ENCODE peak calls at places on chromosomes 13 and 19, in six cellular contexts. D is ovary; C is CD4-positive, alpha-beta memory T cell; A is CD8-positive, alpha-beta T cell; N is Peyer's patch; T is GM23248. H is an unnamed sample.

GRCh38 chr13:75508002-75508548 is 26.1 kb upstream of the TBC1D4 start:
- DNase-seq in N (no peak), D (no peak), T (no peak), A (no peak), C (no peak), H (no peak)

GRCh38 chr13:106752584-106753202 is 184.8 kb upstream of the ARGLU1 start:
- DNase-seq in A (no peak), N (no peak), C (no peak), T (no peak), D (no peak), H (no peak)

GRCh38 chr13:27775943-27776342 is 16.3 kb upstream of the GSX1 start:
- DNase-seq in N (no peak), A (no peak), T (no peak), C (no peak), D (no peak), H (no peak)

GRCh38 chr19:50949792-50950320 is 3.0 kb downstream of the KLK5 start:
- DNase-seq in A (no peak), C (no peak), N (no peak), T (no peak), D (no peak), H (no peak)

GRCh38 chr13:112781287-112781686 is 91.4 kb downstream of the ATP11A start:
- DNase-seq in A (no peak), N (no peak), T (no peak), C (no peak), D (no peak), H (no peak)

GRCh38 chr19:44109458-44109857 is 3.7 kb upstream of the ZNF225 start:
- DNase-seq in A (no peak), N (no peak), C (no peak), D (no peak), T (no peak), H (no peak)

GRCh38 chr19:6275170-6275744 is 4.5 kb downstream of the MLLT1 start:
- DNase-seq in A (no peak), T (no peak), D (no peak), C (no peak), N (no peak), H (no peak)

GRCh38 chr13:53007872-53008271 is 20.7 kb upstream of the OLFM4 start:
- DNase-seq in C (no peak), T (no peak), A (no peak), D (no peak), N (no peak), H (no peak)

GRCh38 chr13:108220042-108220441 is 1.9 kb downstream of the ABHD13 start:
- DNase-seq in D (no peak), A (no peak), C (no peak), T (no peak), N (no peak), H (no peak)

GRCh38 chr13:67258482-67258881 is 28.3 kb upstream of the PCDH9 start:
- DNase-seq in T (no peak), C (no peak), N (no peak), D (no peak), A (no peak), H (no peak)

GRCh38 chr13:106260352-106260751 is 275.1 kb downstream of the EFNB2 start:
- DNase-seq in N (no peak), A (no peak), T (no peak), D (no peak), C (no peak), H (no peak)

GRCh38 chr19:54100560-54100959 is at the start of gene OSCAR:
- DNase-seq in C (no peak), D (no peak), A (no peak), T (no peak), N (no peak), H (no peak)

GRCh38 chr13:99431927-99432636 is 69.2 kb upstream of the TM9SF2 start:
- DNase-seq in T (no peak), A (peak; percentile 41), D (no peak), C (no peak), N (peak; percentile 49), H (no peak)

GRCh38 chr19:54014920-54015560 is 23.6 kb downstream of the CACNG6 start:
- DNase-seq in D (no peak), N (no peak), T (no peak), A (no peak), C (no peak), H (no peak)

GRCh38 chr19:20431826-20432225 is 133.8 kb downstream of the ZNF737 start:
- DNase-seq in T (no peak), D (no peak), A (no peak), N (no peak), C (no peak), H (no peak)

GRCh38 chr19:50492303-50493052 is 15.8 kb upstream of the GARIN5A start:
- DNase-seq in T (peak; percentile 30), C (no peak), N (no peak), D (no peak), A (peak; percentile 46), H (no peak)

GRCh38 chr19:11685676-11686650 is 52.8 kb downstream of the ZNF823 start:
- DNase-seq in N (no peak), A (no peak), C (no peak), D (no peak), T (no peak), H (no peak)
- H3K9me3 ChIP-seq in N (peaks cover 22% of the 10 kb centered on the region), A (peaks cover 6% of the 10 kb centered on the region), C (peaks cover 3% of the 10 kb centered on the region), D (no peaks in the 10 kb centered on the region), T (no peaks in the 10 kb centered on the region), H (peaks cover 72% of the 10 kb centered on the region)

GRCh38 chr19:8835877-8836276 is 3.7 kb downstream of the MBD3L1 start:
- DNase-seq in D (no peak), A (no peak), C (no peak), T (no peak), N (no peak), H (no peak)
- H3K4me3 ChIP-seq in D (no peak overlapping the region), A (no peak overlapping the region), C (no peak overlapping the region), T (no peak overlapping the region), N (no peak overlapping the region), H (no peak overlapping the region)

GRCh38 chr19:9146882-9147281 is 6.7 kb downstream of the ZNF317 start:
- DNase-seq in N (no peak), D (no peak), T (no peak), A (no peak), C (no peak), H (no peak)

GRCh38 chr19:9150650-9151049 is 10.5 kb downstream of the ZNF317 start:
- DNase-seq in A (no peak), T (no peak), D (no peak), N (no peak), C (no peak), H (no peak)

GRCh38 chr19:9151367-9151766 is 11.2 kb downstream of the ZNF317 start:
- DNase-seq in A (no peak), N (no peak), C (no peak), T (no peak), D (no peak), H (no peak)

GRCh38 chr19:9149976-9150375 is 9.8 kb downstream of the ZNF317 start:
- DNase-seq in T (no peak), A (no peak), N (no peak), D (no peak), C (no peak), H (peak; percentile 30)

GRCh38 chr19:9148687-9149086 is 8.5 kb downstream of the ZNF317 start:
- DNase-seq in D (no peak), A (no peak), N (no peak), C (no peak), T (no peak), H (no peak)
- H3K9me3 ChIP-seq in D (no peaks in the 10 kb centered on the region), A (peaks cover 9% of the 10 kb centered on the region), N (peaks cover 26% of the 10 kb centered on the region), C (no peaks in the 10 kb centered on the region), T (no peaks in the 10 kb centered on the region), H (peaks cover 93% of the 10 kb centered on the region)

GRCh38 chr13:44573071-44573470 is 3.1 kb downstream of the TSC22D1 start:
- DNase-seq in T (peak; percentile 5), A (no peak), C (no peak), D (no peak), N (no peak), H (no peak)

GRCh38 chr13:44575741-44576395 is at the start of gene TSC22D1:
- DNase-seq in T (peak; percentile 74), D (peak; percentile 63), C (peak; percentile 70), A (peak; percentile 77), N (peak; percentile 56), H (peak; percentile 41)

GRCh38 chr13:44575035-44575434 is 1.1 kb downstream of the TSC22D1 start:
- DNase-seq in T (no peak), C (no peak), D (no peak), N (no peak), A (no peak), H (no peak)

GRCh38 chr13:44574466-44574855 is 1.7 kb downstream of the TSC22D1 start:
- DNase-seq in A (no peak), N (no peak), T (peak; percentile 51), D (no peak), C (no peak), H (no peak)

DNA sequence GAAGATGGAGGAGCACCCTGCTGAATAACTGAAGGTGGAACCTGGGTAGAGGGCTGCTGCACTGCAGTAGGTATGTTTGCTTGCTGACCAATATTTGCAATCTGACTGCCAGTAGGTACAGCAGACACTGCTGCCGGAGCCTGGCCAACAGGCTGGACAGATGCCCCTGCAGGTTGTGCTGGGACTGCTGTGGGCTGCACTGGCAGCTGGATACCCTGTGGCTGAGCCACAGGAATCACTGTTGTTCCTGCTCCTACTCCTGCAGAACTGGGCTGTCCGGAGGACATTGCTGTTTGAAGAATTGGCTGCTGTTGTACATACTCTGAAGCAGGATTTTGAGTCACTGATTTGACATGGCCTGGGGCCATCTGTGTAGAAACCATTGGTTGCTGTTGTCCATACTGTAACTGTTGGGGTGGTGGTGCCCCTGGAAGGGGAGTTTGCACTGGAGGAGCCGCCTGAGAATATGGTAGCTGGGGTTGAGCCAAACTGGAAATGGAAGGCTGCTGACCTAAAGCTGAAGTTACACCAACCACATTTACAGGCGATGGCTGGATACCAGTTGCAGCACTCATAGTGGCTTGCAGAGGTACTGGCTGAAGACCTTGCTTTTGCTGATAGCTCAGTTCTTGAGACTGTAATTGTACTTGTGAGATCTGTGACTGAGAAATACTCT is 2.2 kb downstream of the TSC22D1 start:
- DNase-seq in D (no peak), N (no peak), C (no peak), A (no peak), T (peak; percentile 70), H (peak; percentile 75)
- H3K4me3 ChIP-seq in D (no peak overlapping the region), N (peak overlapping the region; percentile 78), C (no peak overlapping the region), A (no peak overlapping the region), T (peak overlapping the region; percentile 82), H (peak overlapping the region; percentile 94)

GRCh38 chr19:57641715-57642234 is 8.8 kb downstream of the ZNF211 start:
- DNase-seq in T (no peak), C (no peak), N (no peak), A (no peak), D (no peak), H (no peak)

GRCh38 chr19:57633832-57634131 is 814 bp downstream of the ZNF211 start:
- DNase-seq in D (no peak), T (no peak), N (no peak), A (no peak), C (no peak), H (no peak)

GRCh38 chr19:57632987-57633831 is at the start of gene ZNF211:
- DNase-seq in N (peak; percentile 87), T (peak; percentile 98), D (peak; percentile 94), C (peak; percentile 88), A (peak; percentile 90), H (peak; percentile 95)

GRCh38 chr19:57642396-57643046 is 9.6 kb downstream of the ZNF211 start:
- DNase-seq in D (no peak), C (no peak), N (no peak), T (no peak), A (no peak), H (no peak)

GRCh38 chr19:57637379-57637778 is 4.4 kb downstream of the ZNF211 start:
- DNase-seq in D (no peak), T (no peak), C (no peak), N (no peak), A (no peak), H (no peak)
- H3K9me3 ChIP-seq in D (peaks cover 22% of the 10 kb centered on the region), T (no peaks in the 10 kb centered on the region), C (peaks cover 12% of the 10 kb centered on the region), N (peaks cover 50% of the 10 kb centered on the region), A (peaks cover 42% of the 10 kb centered on the region), H (peaks cover 41% of the 10 kb centered on the region)

H was measured in MG63.